ENCODE peak calls at places on chromosomes 5 and 9, in five cellular contexts. One of them, this sample, is unnamed.
A peak's percentile ranks its signal among the peaks of the same experiment; 100 is the strongest.

GRCh38 chr5:74541381-74541781 is 99.1 kb downstream of the ENC1 start:
- DNase-seq in Karpas-422: no peak
- DNase-seq in lower leg skin: no peak
- DNase-seq in fibroblast of mammary gland: peak; percentile 12
- DNase-seq in breast epithelium: no peak
- DNase-seq in this sample: no peak

GRCh38 chr5:164354138-164354751 is 848.8 kb downstream of the MAT2B start:
- DNase-seq in Karpas-422: no peak
- DNase-seq in lower leg skin: no peak
- DNase-seq in fibroblast of mammary gland: no peak
- DNase-seq in breast epithelium: no peak
- DNase-seq in this sample: no peak

GRCh38 chr9:89714316-89714715 is 109.5 kb downstream of the GADD45G start:
- DNase-seq in Karpas-422: no peak
- DNase-seq in lower leg skin: no peak
- DNase-seq in fibroblast of mammary gland: peak; percentile 8
- DNase-seq in breast epithelium: no peak
- DNase-seq in this sample: no peak

GRCh38 chr9:32533338-32533737 is 7.3 kb upstream of the RIGI start:
- DNase-seq in Karpas-422: no peak
- DNase-seq in lower leg skin: no peak
- DNase-seq in fibroblast of mammary gland: no peak
- DNase-seq in breast epithelium: no peak
- DNase-seq in this sample: no peak

GRCh38 chr5:142660196-142660595 is 25.7 kb downstream of the FGF1 start:
- DNase-seq in Karpas-422: no peak
- DNase-seq in lower leg skin: peak; percentile 75
- DNase-seq in fibroblast of mammary gland: no peak
- DNase-seq in breast epithelium: no peak
- DNase-seq in this sample: no peak

GRCh38 chr9:16258708-16259107 is 611.8 kb downstream of the BNC2 start:
- DNase-seq in Karpas-422: no peak
- DNase-seq in lower leg skin: no peak
- DNase-seq in fibroblast of mammary gland: no peak
- DNase-seq in breast epithelium: no peak
- DNase-seq in this sample: no peak

GRCh38 chr9:98538626-98539031 is 170.1 kb downstream of the GABBR2 start:
- DNase-seq in Karpas-422: no peak
- DNase-seq in lower leg skin: no peak
- DNase-seq in fibroblast of mammary gland: no peak
- DNase-seq in breast epithelium: no peak
- DNase-seq in this sample: no peak

GRCh38 chr9:107350443-107350842 is 67.4 kb downstream of the RAD23B start:
- DNase-seq in Karpas-422: no peak
- DNase-seq in lower leg skin: no peak
- DNase-seq in fibroblast of mammary gland: no peak
- DNase-seq in breast epithelium: no peak
- DNase-seq in this sample: no peak

GRCh38 chr9:131591845-131592208 is 46.5 kb downstream of the PRRT1B start:
- DNase-seq in Karpas-422: no peak
- DNase-seq in lower leg skin: no peak
- DNase-seq in fibroblast of mammary gland: no peak
- DNase-seq in breast epithelium: no peak
- DNase-seq in this sample: no peak

GRCh38 chr9:131589124-131589711 is 43.9 kb downstream of the PRRT1B start:
- DNase-seq in Karpas-422: no peak
- DNase-seq in lower leg skin: no peak
- DNase-seq in fibroblast of mammary gland: no peak
- DNase-seq in breast epithelium: no peak
- DNase-seq in this sample: peak; percentile 55

GRCh38 chr9:131590449-131590848 is 45.1 kb downstream of the PRRT1B start:
- DNase-seq in Karpas-422: no peak
- DNase-seq in lower leg skin: no peak
- DNase-seq in fibroblast of mammary gland: no peak
- DNase-seq in breast epithelium: no peak
- DNase-seq in this sample: no peak

GRCh38 chr9:131589993-131590392 is 44.7 kb downstream of the PRRT1B start:
- DNase-seq in Karpas-422: no peak
- DNase-seq in lower leg skin: no peak
- DNase-seq in fibroblast of mammary gland: no peak
- DNase-seq in breast epithelium: no peak
- DNase-seq in this sample: no peak

GRCh38 chr9:131590907-131591844 is 45.9 kb downstream of the PRRT1B start:
- DNase-seq in Karpas-422: peak; percentile 93
- DNase-seq in lower leg skin: peak; percentile 93
- DNase-seq in fibroblast of mammary gland: peak; percentile 69
- DNase-seq in breast epithelium: peak; percentile 66
- DNase-seq in this sample: peak; percentile 83
- H3K4me3 ChIP-seq in Karpas-422: no peak overlapping the region
- H3K4me3 ChIP-seq in lower leg skin: no peak overlapping the region
- H3K4me3 ChIP-seq in fibroblast of mammary gland: no peak overlapping the region
- H3K4me3 ChIP-seq in breast epithelium: no peak overlapping the region
- H3K4me3 ChIP-seq in this sample: no peak overlapping the region

GRCh38 chr5:103602465-103602864 is 39.9 kb upstream of the NUDT12 start:
- DNase-seq in Karpas-422: no peak
- DNase-seq in lower leg skin: no peak
- DNase-seq in fibroblast of mammary gland: no peak
- DNase-seq in breast epithelium: no peak
- DNase-seq in this sample: no peak

GRCh38 chr5:103607346-103607745 is 44.8 kb upstream of the NUDT12 start:
- DNase-seq in Karpas-422: no peak
- DNase-seq in lower leg skin: no peak
- DNase-seq in fibroblast of mammary gland: no peak
- DNase-seq in breast epithelium: no peak
- DNase-seq in this sample: no peak

GRCh38 chr5:103601314-103601713 is 38.7 kb upstream of the NUDT12 start:
- DNase-seq in Karpas-422: no peak
- DNase-seq in lower leg skin: no peak
- DNase-seq in fibroblast of mammary gland: no peak
- DNase-seq in breast epithelium: no peak
- DNase-seq in this sample: no peak

GRCh38 chr5:103605277-103605676 is 42.7 kb upstream of the NUDT12 start:
- DNase-seq in Karpas-422: no peak
- DNase-seq in lower leg skin: no peak
- DNase-seq in fibroblast of mammary gland: no peak
- DNase-seq in breast epithelium: no peak
- DNase-seq in this sample: no peak
- H3K4me3 ChIP-seq in Karpas-422: no peak overlapping the region
- H3K4me3 ChIP-seq in lower leg skin: no peak overlapping the region
- H3K4me3 ChIP-seq in fibroblast of mammary gland: no peak overlapping the region
- H3K4me3 ChIP-seq in breast epithelium: no peak overlapping the region
- H3K4me3 ChIP-seq in this sample: no peak overlapping the region

DNA sequence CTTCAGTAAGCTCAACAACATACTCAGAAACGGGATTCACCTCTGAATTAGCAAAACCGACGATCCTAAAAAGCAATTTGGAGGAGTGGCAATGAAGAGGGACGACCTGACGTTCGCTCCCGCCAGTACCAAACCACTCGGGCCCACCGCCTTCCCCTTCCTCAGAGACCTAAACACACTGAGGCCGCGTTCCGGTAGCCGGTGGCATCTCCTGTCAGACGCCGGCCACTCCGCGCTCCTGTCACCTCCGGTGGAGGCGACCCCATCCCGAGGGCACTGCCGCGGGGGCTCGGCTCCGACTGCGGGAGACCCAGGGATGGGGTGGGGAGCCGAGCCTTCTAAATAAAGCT is 617 bp downstream of the PPP6C start:
- DNase-seq in Karpas-422: peak; percentile 70
- DNase-seq in lower leg skin: peak; percentile 90
- DNase-seq in fibroblast of mammary gland: no peak
- DNase-seq in breast epithelium: no peak
- DNase-seq in this sample: peak; percentile 38
- H3K4me3 ChIP-seq in Karpas-422: peak overlapping the region; percentile 80
- H3K4me3 ChIP-seq in lower leg skin: peak overlapping the region; percentile 99
- H3K4me3 ChIP-seq in fibroblast of mammary gland: peak overlapping the region; percentile 95
- H3K4me3 ChIP-seq in breast epithelium: peak overlapping the region; percentile 98
- H3K4me3 ChIP-seq in this sample: peak overlapping the region; percentile 97

DNA sequence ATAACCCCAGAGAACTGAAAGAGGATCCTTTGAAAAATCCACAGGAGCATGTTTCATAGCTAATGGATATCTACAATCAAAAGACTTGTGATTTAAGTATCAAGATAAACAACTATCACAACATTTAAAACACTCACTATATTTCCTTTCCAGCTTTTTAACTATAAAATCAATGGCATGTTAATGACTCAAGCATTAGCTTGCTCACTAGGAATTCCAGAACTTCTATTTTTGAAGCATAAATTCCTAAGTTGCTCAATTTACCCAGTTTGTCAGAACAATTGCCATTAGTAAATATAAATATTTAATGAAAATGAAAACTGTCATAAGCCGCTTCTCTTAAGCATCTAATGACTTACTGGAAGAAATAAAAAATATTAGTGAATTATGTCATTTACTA is 355.3 kb downstream of the PRELID2 start:
- DNase-seq in Karpas-422: no peak
- DNase-seq in lower leg skin: no peak
- DNase-seq in fibroblast of mammary gland: no peak
- DNase-seq in breast epithelium: no peak
- DNase-seq in this sample: no peak
- H3K4me3 ChIP-seq in Karpas-422: no peak overlapping the region
- H3K4me3 ChIP-seq in lower leg skin: no peak overlapping the region
- H3K4me3 ChIP-seq in fibroblast of mammary gland: no peak overlapping the region
- H3K4me3 ChIP-seq in breast epithelium: no peak overlapping the region
- H3K4me3 ChIP-seq in this sample: no peak overlapping the region

GRCh38 chr9:14238518-14238917 is 75.4 kb downstream of the NFIB start:
- DNase-seq in Karpas-422: no peak
- DNase-seq in lower leg skin: no peak
- DNase-seq in fibroblast of mammary gland: peak; percentile 45
- DNase-seq in breast epithelium: no peak
- DNase-seq in this sample: no peak
- H3K4me3 ChIP-seq in Karpas-422: no peak overlapping the region
- H3K4me3 ChIP-seq in lower leg skin: no peak overlapping the region
- H3K4me3 ChIP-seq in fibroblast of mammary gland: no peak overlapping the region
- H3K4me3 ChIP-seq in breast epithelium: no peak overlapping the region
- H3K4me3 ChIP-seq in this sample: no peak overlapping the region

GRCh38 chr9:129458155-129458661 is 162.7 kb downstream of the C9orf50 start:
- DNase-seq in Karpas-422: no peak
- DNase-seq in lower leg skin: no peak
- DNase-seq in fibroblast of mammary gland: no peak
- DNase-seq in breast epithelium: no peak
- DNase-seq in this sample: no peak
- H3K4me3 ChIP-seq in Karpas-422: no peak overlapping the region
- H3K4me3 ChIP-seq in lower leg skin: no peak overlapping the region
- H3K4me3 ChIP-seq in fibroblast of mammary gland: no peak overlapping the region
- H3K4me3 ChIP-seq in breast epithelium: no peak overlapping the region
- H3K4me3 ChIP-seq in this sample: no peak overlapping the region

DNA sequence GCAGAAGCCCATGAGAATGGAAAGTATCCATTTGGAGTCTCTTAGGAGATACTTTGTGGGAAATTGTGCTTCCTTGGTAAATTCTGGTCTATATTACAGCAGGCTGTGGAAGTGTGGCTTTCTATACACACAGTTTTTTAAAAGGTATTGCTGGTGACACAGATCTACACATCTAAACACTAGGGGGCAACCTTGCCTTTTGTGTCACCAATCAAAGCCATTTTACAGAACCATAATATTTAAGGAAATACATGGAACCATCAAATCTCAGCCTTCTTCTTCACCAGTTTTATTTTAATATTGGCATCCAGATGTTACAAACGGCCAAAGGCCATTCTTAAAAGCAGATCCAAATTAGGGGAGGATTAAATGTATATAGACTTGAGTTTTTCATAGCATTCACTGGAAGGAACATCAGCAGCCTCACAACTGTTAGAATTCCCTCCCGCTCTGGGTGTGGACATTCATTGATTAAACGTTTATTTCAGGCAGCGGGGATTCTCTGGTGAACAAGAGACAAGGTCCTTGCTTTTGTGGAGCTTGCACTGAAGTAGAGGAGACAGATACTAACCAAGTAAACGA is 132.5 kb upstream of the EPB41L4A start:
- DNase-seq in Karpas-422: peak; percentile 92
- DNase-seq in lower leg skin: no peak
- DNase-seq in fibroblast of mammary gland: peak; percentile 73
- DNase-seq in breast epithelium: no peak
- DNase-seq in this sample: peak; percentile 26
- H3K4me3 ChIP-seq in Karpas-422: no peak overlapping the region
- H3K4me3 ChIP-seq in lower leg skin: no peak overlapping the region
- H3K4me3 ChIP-seq in fibroblast of mammary gland: no peak overlapping the region
- H3K4me3 ChIP-seq in breast epithelium: no peak overlapping the region
- H3K4me3 ChIP-seq in this sample: no peak overlapping the region

GRCh38 chr9:70590264-70590646 is 175.8 kb upstream of the KLF9 start:
- DNase-seq in Karpas-422: no peak
- DNase-seq in lower leg skin: no peak
- DNase-seq in fibroblast of mammary gland: peak; percentile 88
- DNase-seq in breast epithelium: no peak
- DNase-seq in this sample: no peak

GRCh38 chr9:70588999-70589398 is 174.5 kb upstream of the KLF9 start:
- DNase-seq in Karpas-422: no peak
- DNase-seq in lower leg skin: no peak
- DNase-seq in fibroblast of mammary gland: peak; percentile 58
- DNase-seq in breast epithelium: no peak
- DNase-seq in this sample: no peak

GRCh38 chr9:70587143-70587710 is 172.8 kb upstream of the KLF9 start:
- DNase-seq in Karpas-422: no peak
- DNase-seq in lower leg skin: no peak
- DNase-seq in fibroblast of mammary gland: peak; percentile 87
- DNase-seq in breast epithelium: no peak
- DNase-seq in this sample: peak; percentile 53

GRCh38 chr9:70588381-70588780 is 173.9 kb upstream of the KLF9 start:
- DNase-seq in Karpas-422: no peak
- DNase-seq in lower leg skin: no peak
- DNase-seq in fibroblast of mammary gland: no peak
- DNase-seq in breast epithelium: no peak
- DNase-seq in this sample: no peak

GRCh38 chr9:70589571-70590263 is 175.3 kb upstream of the KLF9 start:
- DNase-seq in Karpas-422: no peak
- DNase-seq in lower leg skin: peak; percentile 89
- DNase-seq in fibroblast of mammary gland: peak; percentile 96
- DNase-seq in breast epithelium: no peak
- DNase-seq in this sample: peak; percentile 60
- H3K4me3 ChIP-seq in Karpas-422: no peak overlapping the region
- H3K4me3 ChIP-seq in lower leg skin: no peak overlapping the region
- H3K4me3 ChIP-seq in fibroblast of mammary gland: no peak overlapping the region
- H3K4me3 ChIP-seq in breast epithelium: peak overlapping the region; percentile 32
- H3K4me3 ChIP-seq in this sample: no peak overlapping the region

GRCh38 chr5:139717221-139717620 is 69.1 kb downstream of the CXXC5 start:
- DNase-seq in Karpas-422: no peak
- DNase-seq in lower leg skin: no peak
- DNase-seq in fibroblast of mammary gland: no peak
- DNase-seq in breast epithelium: no peak
- DNase-seq in this sample: no peak
- H3K4me3 ChIP-seq in Karpas-422: no peak overlapping the region
- H3K4me3 ChIP-seq in lower leg skin: no peak overlapping the region
- H3K4me3 ChIP-seq in fibroblast of mammary gland: no peak overlapping the region
- H3K4me3 ChIP-seq in breast epithelium: no peak overlapping the region
- H3K4me3 ChIP-seq in this sample: no peak overlapping the region